ENCODE peak calls at places on chromosomes 6 and 20, in seven cellular contexts. B is posterior cingulate gyrus, H is renal cortical epithelial cell, Q is foreskin keratinocyte, S is NCI-H1105, T is NB4, G is fibroblast of mammary gland. U is an unnamed sample.

GRCh38 chr6:72649032-72649984 is 27.4 kb downstream of the KCNQ5 start:
- DNase-seq in T (no peak), S (no peak), Q (peak; percentile 75), H (peak; percentile 84), B (no peak), G (peak; percentile 80), U (no peak)

GRCh38 chr6:157683707-157684106 is 139.3 kb upstream of the SNX9 start:
- DNase-seq in Q (no peak), S (no peak), T (no peak), H (no peak), G (no peak), B (no peak), U (no peak)

GRCh38 chr6:157714153-157714490 is 108.9 kb upstream of the SNX9 start:
- DNase-seq in S (no peak), H (peak; percentile 33), G (peak; percentile 71), B (no peak), T (no peak), Q (no peak), U (no peak)

GRCh38 chr6:43916924-43917877 is 147.2 kb downstream of the VEGFA start:
- DNase-seq in G (peak; percentile 93), Q (no peak), S (no peak), H (peak; percentile 98), T (peak; percentile 82), B (peak; percentile 38), U (no peak)

GRCh38 chr6:160455484-160456213 is 107.5 kb downstream of the SLC22A3 start:
- DNase-seq in H (peak; percentile 22), T (peak; percentile 67), B (peak; percentile 94), G (peak; percentile 61), S (peak; percentile 67), Q (peak; percentile 53), U (peak; percentile 56)

GRCh38 chr6:32973934-32974333 is 5.5 kb downstream of the BRD2 start:
- DNase-seq in Q (no peak), G (peak; percentile 62), T (peak; percentile 66), H (peak; percentile 43), B (peak; percentile 25), S (no peak), U (no peak)

GRCh38 chr6:16769986-16770376 is 8.7 kb upstream of the ATXN1 start:
- DNase-seq in T (no peak), S (no peak), B (no peak), H (peak; percentile 29), G (peak; percentile 79), Q (peak; percentile 70), U (no peak)

GRCh38 chr20:53028337-53029007 is 56.3 kb downstream of the TSHZ2 start:
- DNase-seq in H (peak; percentile 59), T (no peak), B (no peak), S (no peak), G (peak; percentile 74), Q (no peak), U (no peak)

GRCh38 chr6:82702574-82702973 is 339.0 kb downstream of the TPBG start:
- DNase-seq in H (peak; percentile 78), T (no peak), Q (no peak), G (no peak), B (no peak), S (no peak), U (no peak)

GRCh38 chr6:32845381-32845884 is 1.6 kb upstream of the PSMB8 start:
- DNase-seq in Q (no peak), T (peak; percentile 76), G (no peak), S (no peak), B (peak; percentile 86), H (no peak), U (peak; percentile 58)

GRCh38 chr6:133806358-133806757 is 82.6 kb upstream of the TCF21 start:
- DNase-seq in H (no peak), B (no peak), S (no peak), Q (no peak), G (peak; percentile 80), T (no peak), U (no peak)

GRCh38 chr20:50379991-50380696 is 130.0 kb upstream of the PTPN1 start:
- DNase-seq in H (no peak), T (no peak), B (peak; percentile 72), S (no peak), Q (no peak), G (no peak), U (no peak)

GRCh38 chr6:122548281-122548680 is 61.9 kb upstream of the PKIB start:
- DNase-seq in G (no peak), S (no peak), Q (no peak), T (no peak), B (no peak), H (no peak), U (no peak)

GRCh38 chr6:43405354-43405753 is 22.0 kb upstream of the ABCC10 start:
- DNase-seq in G (peak; percentile 60), T (no peak), B (no peak), H (peak; percentile 71), Q (peak; percentile 59), S (no peak), U (no peak)

GRCh38 chr6:137933696-137934095 is 66.6 kb downstream of the TNFAIP3 start:
- DNase-seq in H (peak; percentile 51), G (peak; percentile 93), S (no peak), B (no peak), T (no peak), Q (peak; percentile 91), U (no peak)

GRCh38 chr20:4040283-4041179 is 25.2 kb upstream of the RNF24 start:
- DNase-seq in T (no peak), G (peak; percentile 70), H (peak; percentile 98), Q (no peak), S (no peak), B (no peak), U (no peak)

GRCh38 chr20:35539756-35540212 is 2.1 kb upstream of the ERGIC3 start:
- DNase-seq in G (no peak), T (no peak), Q (no peak), B (no peak), S (peak; percentile 96), H (peak; percentile 28), U (peak; percentile 12)

GRCh38 chr6:115120394-115120793 is 777.6 kb upstream of the HS3ST5 start:
- DNase-seq in Q (no peak), S (no peak), B (no peak), T (no peak), H (no peak), G (no peak), U (no peak)

GRCh38 chr20:61940976-61941720 is 124.5 kb downstream of the TAF4 start:
- DNase-seq in S (no peak), H (no peak), Q (no peak), G (no peak), T (no peak), B (peak; percentile 79), U (no peak)

GRCh38 chr6:166253277-166254229 is 54.6 kb downstream of the PRR18 start:
- DNase-seq in H (no peak), Q (no peak), T (peak; percentile 25), S (no peak), B (no peak), G (no peak), U (no peak)

U was measured in activated T-helper 2 cell treated with anti-CD3 and anti-CD28 coated beads, Interferon-gamma antibody, Interleukin-2, Interleukin-4, amounts not matched to agents 10 μg/mL and 5 μg/mL and 100 μg/mL, durations not matched to agents 14 hours and 24 hours and 36 hours.